ENCODE peak calls at places on chromosomes 2 and 18, in seven cellular contexts. M is C1 segment of cervical spinal cord; G is activated CD4-positive, CD25-positive, alpha-beta regulatory T cell treated with anti-CD3 and anti-CD28 coated beads, Interleukin-2, amount 50 U/mL, for 72 hours; X is foreskin fibroblast; Z is left ventricle myocardium inferior; K is right atrium auricular region; H is SW 1271. S is an unnamed sample.

GRCh38 chr18:39841133-39842041 is 2113.6 kb upstream of the PIK3C3 start:
- DNase-seq in M (peak), G (no peak), X (peak), Z (no peak), K (no peak), H (no peak), S (peak)

GRCh38 chr2:85854166-85854509 is 34.7 kb downstream of the ST3GAL5 start:
- DNase-seq in M (no peak), G (no peak), X (no peak), Z (no peak), K (peak), H (no peak), S (no peak)

GRCh38 chr2:232878855-232879617 is 9.0 kb downstream of the SNORC start:
- DNase-seq in M (no peak), G (no peak), X (no peak), Z (peak), K (no peak), H (no peak), S (peak)

GRCh38 chr2:15634846-15635490 is 43.3 kb downstream of the DDX1 start:
- DNase-seq in M (no peak), G (no peak), X (no peak), Z (no peak), K (no peak), H (no peak), S (no peak)

GRCh38 chr2:220811952-220812570 is 760.0 kb downstream of the EPHA4 start:
- DNase-seq in M (no peak), G (no peak), X (no peak), Z (no peak), K (no peak), H (no peak), S (no peak)

GRCh38 chr2:105873281-105873680 is 128.6 kb downstream of the NCK2 start:
- DNase-seq in M (no peak), G (no peak), X (no peak), Z (no peak), K (no peak), H (no peak), S (no peak)

GRCh38 chr18:3995476-3996102 is 459.5 kb downstream of the DLGAP1 start:
- DNase-seq in M (no peak), G (peak), X (peak), Z (no peak), K (no peak), H (no peak), S (peak)

GRCh38 chr2:48954935-48955334 is 199.4 kb downstream of the FSHR start:
- DNase-seq in M (no peak), G (no peak), X (no peak), Z (no peak), K (no peak), H (no peak), S (no peak)

GRCh38 chr2:62920070-62920469 is 130.6 kb upstream of the OTX1 start:
- DNase-seq in M (no peak), G (no peak), X (peak), Z (no peak), K (no peak), H (no peak), S (no peak)

GRCh38 chr2:33405180-33406105 is 71.0 kb upstream of the RASGRP3 start:
- DNase-seq in M (no peak), G (no peak), X (peak), Z (no peak), K (no peak), H (no peak), S (no peak)

GRCh38 chr2:37322368-37322767 is 2.3 kb downstream of the PRKD3 start:
- DNase-seq in M (no peak), G (no peak), X (no peak), Z (no peak), K (no peak), H (no peak), S (no peak)

GRCh38 chr18:58541789-58542425 is 87.0 kb downstream of the ALPK2 start:
- DNase-seq in M (no peak), G (no peak), X (peak), Z (no peak), K (no peak), H (peak), S (no peak)

GRCh38 chr2:172829229-172829628 is 93.6 kb downstream of the RAPGEF4 start:
- DNase-seq in M (no peak), G (no peak), X (peak), Z (no peak), K (no peak), H (peak), S (no peak)

GRCh38 chr2:10538224-10538894 is 90.2 kb upstream of the ODC1 start:
- DNase-seq in M (no peak), G (no peak), X (peak), Z (no peak), K (no peak), H (peak), S (no peak)

GRCh38 chr2:58240595-58240937 is 559 bp downstream of the FANCL start:
- DNase-seq in M (no peak), G (no peak), X (peak), Z (no peak), K (no peak), H (no peak), S (no peak)

GRCh38 chr2:68403199-68403644 is 38.1 kb downstream of the PLEK start:
- DNase-seq in M (no peak), G (no peak), X (no peak), Z (no peak), K (no peak), H (no peak), S (no peak)

GRCh38 chr2:127170452-127171197 is 49.5 kb downstream of the CYP27C1 start:
- DNase-seq in M (no peak), G (no peak), X (no peak), Z (no peak), K (no peak), H (no peak), S (no peak)

GRCh38 chr2:239318790-239319189 is 82.0 kb downstream of the HDAC4 start:
- DNase-seq in M (no peak), G (no peak), X (no peak), Z (no peak), K (no peak), H (no peak), S (no peak)

GRCh38 chr2:121191191-121192170 is 93.5 kb downstream of the TFCP2L1 start:
- DNase-seq in M (no peak), G (no peak), X (no peak), Z (no peak), K (no peak), H (no peak), S (no peak)

GRCh38 chr2:233972941-233973575 is 55.9 kb downstream of the TRPM8 start:
- DNase-seq in M (no peak), G (no peak), X (no peak), Z (peak), K (no peak), H (no peak), S (no peak)

GRCh38 chr2:172223601-172224054 is 120.9 kb upstream of the DLX2 start:
- DNase-seq in M (no peak), G (no peak), X (no peak), Z (no peak), K (no peak), H (no peak), S (no peak)

GRCh38 chr2:162261032-162261945 is 18.0 kb upstream of the FAP start:
- DNase-seq in M (no peak), G (no peak), X (peak), Z (peak), K (peak), H (no peak), S (peak)

GRCh38 chr2:174047746-174048145 is 82.6 kb upstream of the SP3 start:
- DNase-seq in M (no peak), G (no peak), X (no peak), Z (no peak), K (no peak), H (no peak), S (no peak)

GRCh38 chr2:166468124-166469024 is 25.7 kb downstream of the SCN7A start:
- DNase-seq in M (no peak), G (no peak), X (no peak), Z (no peak), K (no peak), H (no peak), S (no peak)

GRCh38 chr2:65056990-65057375 is 767 bp downstream of the CEP68 start:
- DNase-seq in M (no peak), G (no peak), X (no peak), Z (no peak), K (no peak), H (no peak), S (no peak)

GRCh38 chr18:36379426-36379984 is 82.0 kb downstream of the FHOD3 start:
- DNase-seq in M (no peak), G (no peak), X (no peak), Z (no peak), K (no peak), H (no peak), S (no peak)

GRCh38 chr18:50956116-50956515 is 11.7 kb upstream of the ELAC1 start:
- DNase-seq in M (no peak), G (no peak), X (no peak), Z (no peak), K (no peak), H (no peak), S (no peak)

GRCh38 chr2:191800874-191801273 is 46.0 kb downstream of the CAVIN2 start:
- DNase-seq in M (no peak), G (no peak), X (no peak), Z (no peak), K (no peak), H (no peak), S (no peak)

S was measured in posterior cingulate gyrus.